ENCODE peak calls at places on chromosomes 5 and 9, in seven cellular contexts. H is GM12878, K is K562, T is HepG2, R is upper lobe of left lung, C is stomach, A is ovary. X is an unnamed sample.

GRCh38 chr9:130172858-130173461 is 756 bp downstream of the NCS1 start:
- DNase-seq in R (no peak), H (no peak), K (peak; percentile 72), T (no peak), C (no peak), A (peak; percentile 72), X (no peak)

GRCh38 chr9:22813520-22813919 is 366.9 kb downstream of the DMRTA1 start:
- DNase-seq in H (no peak), K (no peak), C (no peak), A (no peak), R (no peak), T (peak; percentile 2), X (no peak)

GRCh38 chr5:10064546-10065215 is 185.0 kb downstream of the ATPSCKMT start:
- DNase-seq in H (no peak), K (no peak), C (no peak), T (no peak), A (no peak), R (no peak), X (no peak)

GRCh38 chr5:74433255-74434123 is 207.0 kb downstream of the ENC1 start:
- DNase-seq in R (peak; percentile 26), T (no peak), H (peak; percentile 68), K (no peak), C (no peak), A (no peak), X (no peak)

GRCh38 chr9:99158629-99159028 is 53.7 kb downstream of the TGFBR1 start:
- DNase-seq in T (peak; percentile 38), H (no peak), K (no peak), A (no peak), R (no peak), C (no peak), X (no peak)

GRCh38 chr5:89351975-89352374 is 469.0 kb upstream of the MEF2C start:
- DNase-seq in R (no peak), K (no peak), C (no peak), H (no peak), A (no peak), T (no peak), X (no peak)

GRCh38 chr5:80098951-80099350 is 63.8 kb downstream of the THBS4 start:
- DNase-seq in K (no peak), A (no peak), R (no peak), C (no peak), H (no peak), T (no peak), X (no peak)

GRCh38 chr9:125492719-125493118 is 214.3 kb downstream of the MAPKAP1 start:
- DNase-seq in K (no peak), A (no peak), H (no peak), C (no peak), T (no peak), R (no peak), X (no peak)

GRCh38 chr5:146904890-146905289 is 26.3 kb upstream of the PPP2R2B start:
- DNase-seq in R (no peak), H (no peak), K (no peak), C (no peak), A (no peak), T (no peak), X (no peak)

GRCh38 chr9:72428329-72428728 is 63.3 kb upstream of the ZFAND5 start:
- DNase-seq in H (no peak), C (no peak), A (no peak), T (no peak), K (no peak), R (no peak), X (no peak)

GRCh38 chr9:3023449-3023848 is 179.6 kb upstream of the PUM3 start:
- DNase-seq in T (no peak), H (no peak), K (no peak), R (no peak), C (no peak), A (no peak), X (no peak)

GRCh38 chr9:15469862-15470261 is 40.9 kb downstream of the PSIP1 start:
- DNase-seq in T (no peak), H (no peak), C (no peak), A (no peak), K (no peak), R (no peak), X (no peak)

GRCh38 chr9:122193651-122194050 is 33.9 kb downstream of the MORN5 start:
- DNase-seq in A (no peak), K (no peak), T (no peak), H (no peak), C (no peak), R (no peak), X (no peak)

GRCh38 chr5:14416709-14417108 is 164.9 kb upstream of the OTULINL start:
- DNase-seq in R (no peak), T (no peak), H (no peak), K (no peak), A (peak; percentile 36), C (no peak), X (no peak)

GRCh38 chr9:106828965-106829364 is 34.0 kb upstream of the ZNF462 start:
- DNase-seq in K (no peak), H (no peak), R (no peak), T (no peak), A (no peak), C (no peak), X (no peak)

GRCh38 chr5:67010684-67011409 is 185.8 kb downstream of the CD180 start:
- DNase-seq in R (no peak), A (no peak), C (no peak), T (no peak), K (no peak), H (no peak), X (no peak)

GRCh38 chr5:143495823-143496275 is 92.4 kb upstream of the NR3C1 start:
- DNase-seq in K (no peak), A (no peak), H (no peak), C (no peak), T (no peak), R (no peak), X (no peak)

GRCh38 chr9:92350129-92350739 is 24.5 kb downstream of the CENPP start:
- DNase-seq in T (no peak), H (no peak), K (no peak), C (no peak), A (no peak), R (no peak), X (no peak)

GRCh38 chr9:82882133-82882532 is 180.8 kb downstream of the RASEF start:
- DNase-seq in R (no peak), T (no peak), A (no peak), H (no peak), C (no peak), K (no peak), X (no peak)

GRCh38 chr9:131702911-131703310 is 37.0 kb downstream of the RAPGEF1 start:
- DNase-seq in K (no peak), C (no peak), A (no peak), R (no peak), H (no peak), T (no peak), X (no peak)

GRCh38 chr9:98341157-98342102 is 86.0 kb upstream of the TBC1D2 start:
- DNase-seq in T (no peak), R (no peak), K (peak; percentile 65), H (no peak), C (no peak), A (no peak), X (no peak)

GRCh38 chr9:17018540-17019196 is 116.2 kb upstream of the CNTLN start:
- DNase-seq in H (no peak), R (no peak), C (no peak), K (no peak), A (no peak), T (no peak), X (no peak)

GRCh38 chr5:167565555-167565954 is 725.9 kb upstream of the WWC1 start:
- DNase-seq in T (no peak), K (no peak), C (no peak), H (no peak), A (no peak), R (no peak), X (no peak)

GRCh38 chr9:115757461-115757860 is 396.1 kb upstream of the PAPPA start:
- DNase-seq in K (no peak), R (no peak), C (no peak), H (no peak), A (no peak), T (no peak), X (no peak)

GRCh38 chr5:170603101-170603500 is 99.3 kb downstream of the KCNIP1 start:
- DNase-seq in A (no peak), R (no peak), T (no peak), H (no peak), K (no peak), C (no peak), X (no peak)
- H3K27me3 ChIP-seq in A (no peaks in the 10 kb centered on the region), R (no peaks in the 10 kb centered on the region), T (peaks cover 3% of the 10 kb centered on the region), H (peaks cover 4% of the 10 kb centered on the region), K (peaks cover 40% of the 10 kb centered on the region), C (no peaks in the 10 kb centered on the region), X (no peaks in the 10 kb centered on the region)

DNA sequence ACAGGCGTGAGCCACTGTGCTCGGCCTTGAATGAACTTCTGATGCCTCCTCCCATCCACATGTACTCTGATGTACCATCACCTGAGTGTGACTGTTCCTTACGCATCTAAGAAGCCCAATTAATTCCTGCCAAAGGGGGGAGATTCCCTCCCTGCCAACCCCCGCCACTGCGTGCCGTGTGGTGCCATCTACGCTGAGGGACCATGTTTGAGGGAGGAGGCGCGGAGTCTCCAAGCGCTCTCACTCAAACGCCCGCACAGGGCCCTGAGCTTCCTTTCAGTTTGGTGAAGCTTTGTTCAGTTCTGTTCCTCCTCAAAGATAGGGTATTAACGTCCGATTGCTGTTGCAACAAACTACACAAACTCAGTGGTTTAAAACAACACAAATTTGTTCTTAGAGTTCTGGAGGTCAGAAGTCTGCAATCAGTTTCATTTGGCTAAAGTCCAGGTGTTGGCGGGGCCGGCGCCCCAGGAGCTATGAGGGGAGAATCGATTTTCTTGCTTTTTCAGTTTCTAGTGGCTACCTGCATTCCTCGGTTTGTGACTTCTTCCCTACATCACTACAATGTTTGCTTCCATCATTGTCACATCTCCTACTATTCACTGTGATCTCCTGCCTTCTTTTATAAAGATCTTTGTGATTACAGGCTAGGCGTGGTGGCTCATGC is 13.9 kb upstream of the PRXL2C start:
- DNase-seq in A (no peak), C (no peak), K (no peak), R (no peak), T (no peak), H (no peak), X (no peak)
- TF ChIP-seq EP300 in A (no peak), C (no peak), K (no peak), R (no peak), T (no peak), H (no peak), X (no peak)

GRCh38 chr9:109737295-109737694 is 42.7 kb upstream of the PALM2AKAP2 start:
- DNase-seq in H (no peak), T (no peak), C (no peak), R (no peak), K (no peak), A (no peak), X (no peak)
- H3K27me3 ChIP-seq in H (no peaks in the 10 kb centered on the region), T (no peaks in the 10 kb centered on the region), C (no peaks in the 10 kb centered on the region), R (no peaks in the 10 kb centered on the region), K (no peaks in the 10 kb centered on the region), A (no peaks in the 10 kb centered on the region), X (no peaks in the 10 kb centered on the region)

DNA sequence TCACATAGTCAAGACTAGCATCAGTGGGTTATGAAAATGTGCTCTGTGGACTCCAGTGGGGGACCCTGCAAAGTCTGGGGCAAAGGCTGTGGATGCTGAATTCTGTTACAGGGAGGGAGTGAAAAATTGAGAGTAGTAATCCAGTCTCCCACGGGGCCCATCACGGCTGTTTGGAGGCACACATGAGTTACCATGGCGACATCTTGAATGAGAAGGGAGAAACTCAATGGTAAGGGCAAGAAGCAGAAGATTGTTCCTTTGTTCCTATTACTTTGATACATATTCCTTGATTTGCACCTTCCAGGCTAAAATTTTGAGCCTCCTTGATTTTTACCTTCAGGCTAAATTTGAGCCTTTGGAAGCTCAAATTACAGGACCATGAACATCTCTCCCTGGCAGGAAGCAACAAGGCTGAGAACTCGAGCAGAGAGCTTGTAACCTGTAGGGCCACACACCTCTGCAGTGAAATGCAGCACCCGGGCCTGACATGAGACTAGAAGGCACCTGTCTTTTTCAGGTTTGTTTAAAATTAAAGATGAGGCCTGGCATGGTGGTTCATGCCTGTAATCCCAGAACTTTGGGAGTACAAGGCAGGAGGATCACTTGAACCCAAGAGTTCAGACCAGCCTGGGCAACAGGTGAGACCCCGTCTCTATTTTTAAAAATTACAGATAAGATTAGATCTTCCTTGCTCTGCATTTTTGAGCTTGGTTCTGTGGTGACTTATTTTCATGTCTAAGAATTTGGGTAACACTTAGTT is 31.0 kb upstream of the ZFR start:
- DNase-seq in R (no peak), T (no peak), C (no peak), A (no peak), H (no peak), K (no peak), X (no peak)
- TF ChIP-seq EP300 in R (no peak), T (no peak), C (no peak), A (no peak), H (no peak), K (no peak), X (no peak)